ENCODE peak calls at places on chromosomes 7 and 10, in nine cellular contexts. T, X, O, G, D, A, S, R and H are unnamed samples.
A peak's percentile ranks its signal among the peaks of the same experiment; 100 is the strongest.

GRCh38 chr7:105779856-105780815 is 96.3 kb downstream of the ATXN7L1 start:
- DNase-seq in T (no peak), X (no peak), O (no peak), G (no peak), D (no peak), A (no peak), S (no peak), R (no peak), H (no peak)

GRCh38 chr10:58220769-58221448 is 46.8 kb downstream of the IPMK start:
- DNase-seq in T (no peak), X (no peak), O (no peak), G (no peak), D (no peak), A (no peak), S (no peak), R (no peak), H (no peak)

GRCh38 chr7:604884-605531 is 85.4 kb upstream of the PDGFA start:
- DNase-seq in T (no peak), X (no peak), O (no peak), G (no peak), D (no peak), A (no peak), S (no peak), R (no peak), H (no peak)

GRCh38 chr7:55179897-55180682 is 161.3 kb downstream of the EGFR start:
- DNase-seq in T (no peak), X (no peak), O (no peak), G (no peak), D (no peak), A (no peak), S (no peak), R (no peak), H (no peak)

GRCh38 chr7:129779602-129780256 is 168.2 kb downstream of the NRF1 start:
- DNase-seq in T (peak; percentile 82), X (peak; percentile 36), O (peak; percentile 68), G (peak; percentile 79), D (no peak), A (peak; percentile 82), S (no peak), R (no peak), H (peak; percentile 64)

GRCh38 chr7:139775829-139776266 is 1.9 kb downstream of the HIPK2 start:
- DNase-seq in T (peak; percentile 79), X (peak; percentile 65), O (peak; percentile 69), G (peak; percentile 59), D (peak; percentile 61), A (peak; percentile 79), S (no peak), R (no peak), H (peak; percentile 77)

GRCh38 chr7:131026297-131027003 is 292.4 kb upstream of the KLF14 start:
- DNase-seq in T (no peak), X (no peak), O (peak; percentile 39), G (no peak), D (no peak), A (no peak), S (no peak), R (no peak), H (no peak)

GRCh38 chr7:73742753-73743641 is 4.4 kb upstream of the ABHD11 start:
- DNase-seq in T (peak; percentile 99), X (peak; percentile 96), O (peak; percentile 31), G (peak; percentile 89), D (no peak), A (peak; percentile 97), S (no peak), R (no peak), H (peak; percentile 97)

GRCh38 chr10:100020883-100021248 is 11.1 kb upstream of the DNMBP start:
- DNase-seq in T (no peak), X (peak; percentile 24), O (no peak), G (no peak), D (no peak), A (no peak), S (no peak), R (no peak), H (no peak)

GRCh38 chr10:91206427-91206826 is 14.0 kb upstream of the PCGF5 start:
- DNase-seq in T (no peak), X (no peak), O (no peak), G (no peak), D (no peak), A (no peak), S (no peak), R (no peak), H (no peak)

GRCh38 chr10:1548146-1548545 is 189.2 kb downstream of the ADARB2 start:
- DNase-seq in T (no peak), X (no peak), O (no peak), G (no peak), D (no peak), A (no peak), S (no peak), R (no peak), H (no peak)

GRCh38 chr10:5447071-5447470 is 34.7 kb downstream of the NET1 start:
- DNase-seq in T (no peak), X (no peak), O (no peak), G (no peak), D (no peak), A (peak; percentile 24), S (no peak), R (no peak), H (peak; percentile 31)

GRCh38 chr10:133133471-133134231 is 26.4 kb upstream of the KNDC1 start:
- DNase-seq in T (no peak), X (no peak), O (no peak), G (no peak), D (no peak), A (no peak), S (no peak), R (no peak), H (no peak)